ENCODE peak calls at places on chromosome 6, in eight cellular contexts. T is IMR-90, H is neural crest cell, X is HFFc6, E is lower lobe of right lung, O is neural progenitor cell, A is tibial artery, D is endothelial cell. N is an unnamed sample.

GRCh38 chr6:25963426-25964123 is 973 bp downstream of the TRIM38 start:
- DNase-seq in H (no peak), E (no peak), D (no peak), A (no peak), X (no peak), O (no peak), T (peak; percentile 16), N (no peak)

GRCh38 chr6:143061597-143062385 is 1.1 kb downstream of the AIG1 start:
- DNase-seq in T (peak; percentile 12), D (no peak), X (no peak), A (no peak), H (no peak), O (no peak), E (no peak), N (no peak)

GRCh38 chr6:160733045-160733646 is 31.1 kb downstream of the PLG start:
- DNase-seq in H (peak; percentile 49), A (no peak), X (peak; percentile 35), O (peak; percentile 77), E (no peak), T (peak; percentile 13), D (peak; percentile 48), N (peak; percentile 55)

GRCh38 chr6:63348836-63349235 is 29.1 kb upstream of the LGSN start:
- DNase-seq in D (no peak), H (no peak), X (no peak), T (no peak), O (no peak), E (no peak), A (no peak), N (no peak)

GRCh38 chr6:170269151-170269872 is 21.6 kb downstream of the DLL1 start:
- DNase-seq in A (no peak), X (no peak), E (peak; percentile 50), D (no peak), H (no peak), O (peak; percentile 42), T (no peak), N (no peak)

GRCh38 chr6:132673376-132674094 is 14.6 kb upstream of the TAAR1 start:
- DNase-seq in E (no peak), D (no peak), A (no peak), T (no peak), O (no peak), X (no peak), H (no peak), N (no peak)

GRCh38 chr6:111480988-111481830 is 1.8 kb downstream of the REV3L start:
- DNase-seq in D (no peak), H (no peak), A (no peak), X (no peak), O (no peak), E (no peak), T (peak; percentile 30), N (no peak)

GRCh38 chr6:1453024-1453423 is 63.6 kb downstream of the FOXF2 start:
- DNase-seq in H (no peak), D (no peak), O (no peak), T (no peak), X (no peak), E (no peak), A (no peak), N (no peak)

GRCh38 chr6:27890351-27891299 is 21.6 kb downstream of the OR2B2 start:
- DNase-seq in X (peak; percentile 96), T (peak; percentile 97), D (peak; percentile 55), A (no peak), O (peak; percentile 87), E (peak; percentile 65), H (peak; percentile 57), N (peak; percentile 54)

GRCh38 chr6:170463101-170463721 is 89.9 kb downstream of the PSMB1 start:
- DNase-seq in D (no peak), E (no peak), A (no peak), O (no peak), H (no peak), X (no peak), T (no peak), N (no peak)

GRCh38 chr6:159929819-159930218 is 39.0 kb downstream of the MAS1 start:
- DNase-seq in H (no peak), E (no peak), A (no peak), X (no peak), D (no peak), O (no peak), T (no peak), N (no peak)

GRCh38 chr6:151425561-151425960 is 26.4 kb downstream of the RMND1 start:
- DNase-seq in E (no peak), D (no peak), A (no peak), T (peak; percentile 20), H (no peak), X (no peak), O (no peak), N (no peak)

GRCh38 chr6:145836767-145837166 is 22.2 kb upstream of the FBXO30 start:
- DNase-seq in O (no peak), E (no peak), X (peak; percentile 39), A (no peak), H (no peak), D (no peak), T (no peak), N (no peak)

GRCh38 chr6:122061855-122062254 is 337.6 kb upstream of the HSF2 start:
- DNase-seq in O (no peak), X (no peak), T (no peak), E (no peak), A (no peak), D (no peak), H (no peak), N (no peak)

GRCh38 chr6:1832844-1833787 is 223.4 kb downstream of the FOXC1 start:
- DNase-seq in X (peak; percentile 32), H (no peak), D (no peak), T (peak; percentile 12), A (no peak), O (no peak), E (peak; percentile 52), N (no peak)

GRCh38 chr6:140062042-140063041 is 687.9 kb upstream of the CITED2 start:
- DNase-seq in A (peak; percentile 72), E (no peak), X (peak; percentile 96), D (no peak), H (no peak), T (peak; percentile 96), O (no peak), N (no peak)

GRCh38 chr6:117396228-117396627 is 29.5 kb downstream of the ROS1 start:
- DNase-seq in T (no peak), H (no peak), O (no peak), E (no peak), A (no peak), X (no peak), D (no peak), N (no peak)

GRCh38 chr6:26195376-26195923 is 108.2 kb downstream of the HFE start:
- DNase-seq in E (peak; percentile 95), H (peak; percentile 55), T (peak; percentile 97), O (peak; percentile 87), A (peak; percentile 94), D (peak; percentile 66), X (peak; percentile 92), N (no peak)

GRCh38 chr6:699319-699718 is 6.4 kb upstream of the EXOC2 start:
- DNase-seq in T (peak; percentile 34), D (no peak), A (no peak), E (no peak), H (no peak), X (no peak), O (no peak), N (no peak)

GRCh38 chr6:147194652-147195403 is 9.4 kb upstream of the STXBP5 start:
- DNase-seq in D (no peak), A (no peak), T (peak; percentile 63), H (no peak), E (no peak), X (no peak), O (no peak), N (no peak)

GRCh38 chr6:56954389-56955170 is at the start of gene BEND6:
- DNase-seq in A (peak; percentile 63), H (peak; percentile 30), D (no peak), T (peak; percentile 87), O (peak; percentile 86), X (peak; percentile 81), E (peak; percentile 49), N (peak; percentile 69)

GRCh38 chr6:63904844-63905243 is 269.2 kb downstream of the PHF3 start:
- DNase-seq in D (no peak), T (peak; percentile 85), A (no peak), H (no peak), X (peak; percentile 80), O (no peak), E (no peak), N (no peak)

DNA sequence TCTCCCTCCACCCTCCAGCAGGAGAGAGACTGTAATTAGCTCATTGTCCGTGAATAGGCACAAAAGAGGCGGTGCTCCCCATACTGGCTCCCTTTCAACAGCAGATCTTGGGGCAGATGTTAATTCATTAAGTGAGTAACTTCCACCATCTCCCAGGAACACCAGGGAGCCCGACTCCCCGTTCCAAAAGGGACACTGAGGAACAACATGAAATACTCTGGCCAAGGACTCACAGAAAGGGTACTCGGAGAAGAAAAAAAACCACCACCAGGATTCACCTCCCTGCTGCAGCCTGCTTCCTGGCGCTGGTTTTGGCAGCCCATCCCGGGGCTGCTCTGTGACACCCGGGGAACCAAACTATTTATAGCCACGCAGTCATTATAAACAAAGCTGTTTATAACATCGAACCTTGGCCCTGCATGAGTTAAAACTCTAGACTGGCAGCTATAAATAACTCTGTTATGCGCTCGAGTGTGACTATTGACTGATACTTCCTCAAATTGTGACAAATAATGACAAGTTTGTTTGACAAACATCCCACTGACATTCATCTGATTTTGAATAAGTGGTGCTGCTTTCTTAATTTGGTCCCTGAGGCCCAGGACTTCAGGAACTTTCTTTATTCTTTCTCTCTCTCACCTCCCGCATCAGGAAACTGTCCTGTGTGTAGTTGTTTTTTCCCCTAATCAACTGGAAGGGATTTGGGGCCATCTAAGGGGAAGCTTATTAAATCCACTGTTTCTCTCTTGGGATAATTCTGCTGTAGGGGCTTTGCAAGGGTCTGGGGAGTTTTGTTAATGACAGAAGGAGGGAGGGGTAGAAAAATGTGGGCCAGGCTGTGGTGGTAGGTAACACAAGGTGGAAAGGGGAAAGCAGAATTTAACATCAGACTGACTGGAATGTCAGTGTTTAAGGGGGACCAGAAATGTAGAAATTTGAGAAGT is 521.6 kb downstream of the CD83 start:
- DNase-seq in A (no peak), H (no peak), X (no peak), E (no peak), T (peak; percentile 60), D (no peak), O (peak; percentile 87), N (no peak)
- TF ChIP-seq CTCF in A (no peak), H (peak; percentile 28), X (no peak), E (peak; percentile 6), T (no peak), D (no peak), O (no peak), N (no peak)

GRCh38 chr6:35468181-35468979 is at the start of gene RPL10A:
- DNase-seq in T (peak; percentile 96), E (peak; percentile 95), H (peak; percentile 92), X (peak; percentile 95), O (peak; percentile 98), D (peak; percentile 93), A (peak; percentile 98), N (peak; percentile 96)
- TF ChIP-seq CTCF in T (peak; percentile 99), E (peak; percentile 95), H (peak; percentile 98), X (peak; percentile 98), O (peak; percentile 95), D (peak; percentile 96), A (peak; percentile 98), N (peak; percentile 96)

GRCh38 chr6:45892696-45893095 is 123.0 kb downstream of the CLIC5 start:
- DNase-seq in A (no peak), T (no peak), H (no peak), X (no peak), D (no peak), E (no peak), O (no peak), N (no peak)
- TF ChIP-seq CTCF in A (no peak), T (no peak), H (no peak), X (no peak), D (no peak), E (no peak), O (no peak), N (no peak)

GRCh38 chr6:150260931-150261330 is 107.9 kb upstream of the IYD start:
- DNase-seq in O (no peak), T (no peak), X (no peak), E (no peak), A (no peak), D (no peak), H (no peak), N (no peak)
- TF ChIP-seq CTCF in O (no peak), T (no peak), X (no peak), E (no peak), A (no peak), D (no peak), H (no peak), N (no peak)

N was measured in glutamatergic neuron.